ENCODE peak calls at places on chromosomes 12 and 14, in nine cellular contexts. One of them, this sample, is unnamed.

GRCh38 chr12:1380171-1380974 is 214.0 kb downstream of the FBXL14 start:
- DNase-seq in upper lobe of left lung: no peak
- DNase-seq in transverse colon: no peak
- DNase-seq in fibroblast of pulmonary artery: no peak
- DNase-seq in dorsolateral prefrontal cortex: peak
- DNase-seq in Caco-2: no peak
- DNase-seq in cardiac fibroblast: no peak
- DNase-seq in lower lobe of right lung: no peak
- DNase-seq in choroid plexus epithelial cell: no peak
- DNase-seq in this sample: no peak

GRCh38 chr14:22164616-22165015 is 424.4 kb downstream of the DAD1 start:
- DNase-seq in Caco-2: no peak
- DNase-seq in choroid plexus epithelial cell: peak
- DNase-seq in transverse colon: no peak
- DNase-seq in dorsolateral prefrontal cortex: no peak
- DNase-seq in fibroblast of pulmonary artery: no peak
- DNase-seq in lower lobe of right lung: no peak
- DNase-seq in cardiac fibroblast: no peak
- DNase-seq in upper lobe of left lung: no peak
- DNase-seq in this sample: peak

GRCh38 chr14:101505216-101505970 is 55.9 kb upstream of the DIO3 start:
- DNase-seq in Caco-2: peak
- DNase-seq in choroid plexus epithelial cell: no peak
- DNase-seq in dorsolateral prefrontal cortex: no peak
- DNase-seq in transverse colon: peak
- DNase-seq in lower lobe of right lung: peak
- DNase-seq in cardiac fibroblast: no peak
- DNase-seq in upper lobe of left lung: no peak
- DNase-seq in fibroblast of pulmonary artery: no peak
- DNase-seq in this sample: no peak

GRCh38 chr12:116406529-116406928 is 129.0 kb upstream of the MED13L start:
- DNase-seq in upper lobe of left lung: no peak
- DNase-seq in Caco-2: peak
- DNase-seq in choroid plexus epithelial cell: peak
- DNase-seq in dorsolateral prefrontal cortex: peak
- DNase-seq in cardiac fibroblast: peak
- DNase-seq in transverse colon: peak
- DNase-seq in fibroblast of pulmonary artery: peak
- DNase-seq in lower lobe of right lung: peak
- DNase-seq in this sample: peak

GRCh38 chr14:71491925-71492324 is 440.3 kb upstream of the RGS6 start:
- DNase-seq in Caco-2: no peak
- DNase-seq in dorsolateral prefrontal cortex: peak
- DNase-seq in lower lobe of right lung: no peak
- DNase-seq in choroid plexus epithelial cell: no peak
- DNase-seq in fibroblast of pulmonary artery: peak
- DNase-seq in upper lobe of left lung: no peak
- DNase-seq in transverse colon: no peak
- DNase-seq in cardiac fibroblast: no peak
- DNase-seq in this sample: no peak

GRCh38 chr14:67526676-67527459 is 6.2 kb upstream of the PLEKHH1 start:
- DNase-seq in lower lobe of right lung: no peak
- DNase-seq in upper lobe of left lung: no peak
- DNase-seq in choroid plexus epithelial cell: peak
- DNase-seq in transverse colon: peak
- DNase-seq in cardiac fibroblast: peak
- DNase-seq in fibroblast of pulmonary artery: peak
- DNase-seq in Caco-2: peak
- DNase-seq in dorsolateral prefrontal cortex: peak
- DNase-seq in this sample: peak

GRCh38 chr12:88142610-88142991 is 494 bp downstream of the TMTC3 start:
- DNase-seq in upper lobe of left lung: peak
- DNase-seq in Caco-2: peak
- DNase-seq in cardiac fibroblast: no peak
- DNase-seq in dorsolateral prefrontal cortex: peak
- DNase-seq in choroid plexus epithelial cell: no peak
- DNase-seq in lower lobe of right lung: peak
- DNase-seq in transverse colon: peak
- DNase-seq in fibroblast of pulmonary artery: no peak
- DNase-seq in this sample: peak

GRCh38 chr14:103194256-103195045 is 71.2 kb downstream of the TNFAIP2 start:
- DNase-seq in choroid plexus epithelial cell: peak
- DNase-seq in dorsolateral prefrontal cortex: no peak
- DNase-seq in lower lobe of right lung: no peak
- DNase-seq in transverse colon: no peak
- DNase-seq in fibroblast of pulmonary artery: peak
- DNase-seq in cardiac fibroblast: peak
- DNase-seq in Caco-2: no peak
- DNase-seq in upper lobe of left lung: no peak
- DNase-seq in this sample: peak

GRCh38 chr12:43762596-43762995 is 3.8 kb downstream of the IRAK4 start:
- DNase-seq in cardiac fibroblast: no peak
- DNase-seq in transverse colon: no peak
- DNase-seq in dorsolateral prefrontal cortex: no peak
- DNase-seq in fibroblast of pulmonary artery: no peak
- DNase-seq in upper lobe of left lung: no peak
- DNase-seq in Caco-2: no peak
- DNase-seq in choroid plexus epithelial cell: no peak
- DNase-seq in lower lobe of right lung: no peak
- DNase-seq in this sample: peak

GRCh38 chr12:31736472-31736871 is 7.7 kb upstream of the AMN1 start:
- DNase-seq in dorsolateral prefrontal cortex: no peak
- DNase-seq in choroid plexus epithelial cell: peak
- DNase-seq in fibroblast of pulmonary artery: peak
- DNase-seq in lower lobe of right lung: no peak
- DNase-seq in upper lobe of left lung: no peak
- DNase-seq in Caco-2: no peak
- DNase-seq in transverse colon: no peak
- DNase-seq in cardiac fibroblast: peak
- DNase-seq in this sample: peak

GRCh38 chr12:33439587-33440011 is at the start of gene SYT10:
- DNase-seq in transverse colon: no peak
- DNase-seq in Caco-2: no peak
- DNase-seq in choroid plexus epithelial cell: no peak
- DNase-seq in fibroblast of pulmonary artery: peak
- DNase-seq in upper lobe of left lung: peak
- DNase-seq in lower lobe of right lung: no peak
- DNase-seq in cardiac fibroblast: no peak
- DNase-seq in dorsolateral prefrontal cortex: no peak
- DNase-seq in this sample: peak

GRCh38 chr14:75647650-75648049 is 13.0 kb downstream of the ERG28 start:
- DNase-seq in choroid plexus epithelial cell: peak
- DNase-seq in dorsolateral prefrontal cortex: no peak
- DNase-seq in lower lobe of right lung: no peak
- DNase-seq in upper lobe of left lung: no peak
- DNase-seq in cardiac fibroblast: peak
- DNase-seq in transverse colon: no peak
- DNase-seq in Caco-2: peak
- DNase-seq in fibroblast of pulmonary artery: peak
- DNase-seq in this sample: no peak

GRCh38 chr14:53979747-53980642 is 23.4 kb upstream of the BMP4 start:
- DNase-seq in lower lobe of right lung: no peak
- DNase-seq in cardiac fibroblast: peak
- DNase-seq in choroid plexus epithelial cell: peak
- DNase-seq in dorsolateral prefrontal cortex: no peak
- DNase-seq in Caco-2: no peak
- DNase-seq in transverse colon: peak
- DNase-seq in upper lobe of left lung: no peak
- DNase-seq in fibroblast of pulmonary artery: peak
- DNase-seq in this sample: no peak

GRCh38 chr14:35341454-35342159 is 49.4 kb downstream of the PSMA6 start:
- DNase-seq in upper lobe of left lung: peak
- DNase-seq in dorsolateral prefrontal cortex: peak
- DNase-seq in fibroblast of pulmonary artery: peak
- DNase-seq in lower lobe of right lung: peak
- DNase-seq in Caco-2: no peak
- DNase-seq in transverse colon: peak
- DNase-seq in cardiac fibroblast: peak
- DNase-seq in choroid plexus epithelial cell: peak
- DNase-seq in this sample: peak

GRCh38 chr12:78651755-78652154 is 212.8 kb upstream of the SYT1 start:
- DNase-seq in dorsolateral prefrontal cortex: no peak
- DNase-seq in choroid plexus epithelial cell: no peak
- DNase-seq in fibroblast of pulmonary artery: no peak
- DNase-seq in upper lobe of left lung: no peak
- DNase-seq in cardiac fibroblast: no peak
- DNase-seq in transverse colon: no peak
- DNase-seq in lower lobe of right lung: no peak
- DNase-seq in Caco-2: peak
- DNase-seq in this sample: no peak

GRCh38 chr14:50222061-50222613 is 9.2 kb downstream of the SOS2 start:
- DNase-seq in choroid plexus epithelial cell: no peak
- DNase-seq in upper lobe of left lung: no peak
- DNase-seq in fibroblast of pulmonary artery: no peak
- DNase-seq in transverse colon: no peak
- DNase-seq in Caco-2: no peak
- DNase-seq in lower lobe of right lung: no peak
- DNase-seq in dorsolateral prefrontal cortex: no peak
- DNase-seq in cardiac fibroblast: peak
- DNase-seq in this sample: no peak

GRCh38 chr14:50225067-50225973 is 6.1 kb downstream of the SOS2 start:
- DNase-seq in transverse colon: no peak
- DNase-seq in dorsolateral prefrontal cortex: no peak
- DNase-seq in choroid plexus epithelial cell: peak
- DNase-seq in cardiac fibroblast: peak
- DNase-seq in upper lobe of left lung: no peak
- DNase-seq in fibroblast of pulmonary artery: peak
- DNase-seq in Caco-2: no peak
- DNase-seq in lower lobe of right lung: no peak
- DNase-seq in this sample: peak

GRCh38 chr14:50229646-50230045 is 1.7 kb downstream of the SOS2 start:
- DNase-seq in upper lobe of left lung: no peak
- DNase-seq in dorsolateral prefrontal cortex: no peak
- DNase-seq in lower lobe of right lung: no peak
- DNase-seq in choroid plexus epithelial cell: no peak
- DNase-seq in cardiac fibroblast: no peak
- DNase-seq in Caco-2: no peak
- DNase-seq in transverse colon: no peak
- DNase-seq in fibroblast of pulmonary artery: no peak
- DNase-seq in this sample: no peak

GRCh38 chr14:50228313-50228712 is 3.1 kb downstream of the SOS2 start:
- DNase-seq in Caco-2: no peak
- DNase-seq in transverse colon: no peak
- DNase-seq in lower lobe of right lung: no peak
- DNase-seq in dorsolateral prefrontal cortex: no peak
- DNase-seq in choroid plexus epithelial cell: no peak
- DNase-seq in upper lobe of left lung: no peak
- DNase-seq in cardiac fibroblast: no peak
- DNase-seq in fibroblast of pulmonary artery: no peak
- DNase-seq in this sample: no peak

DNA sequence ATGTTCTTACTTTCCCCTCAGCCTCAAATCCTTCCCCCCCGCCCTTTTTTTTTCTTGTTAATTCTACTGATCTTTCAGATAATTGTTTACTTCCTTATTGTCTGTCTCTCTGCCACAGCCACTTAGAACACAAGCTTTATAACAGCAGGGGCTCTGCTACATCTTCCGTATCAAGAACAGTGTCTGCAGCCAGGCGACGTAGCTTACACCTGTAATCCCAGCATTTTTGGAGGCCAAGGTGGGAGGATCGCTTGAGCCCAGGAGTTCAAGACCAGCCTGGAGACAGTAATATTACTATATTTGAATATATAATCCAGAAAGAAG is 5.4 kb downstream of the SOS2 start:
- DNase-seq in choroid plexus epithelial cell: no peak
- DNase-seq in fibroblast of pulmonary artery: no peak
- DNase-seq in transverse colon: no peak
- DNase-seq in upper lobe of left lung: no peak
- DNase-seq in cardiac fibroblast: no peak
- DNase-seq in lower lobe of right lung: no peak
- DNase-seq in Caco-2: no peak
- DNase-seq in dorsolateral prefrontal cortex: no peak
- DNase-seq in this sample: no peak
- H3K4me3 ChIP-seq in choroid plexus epithelial cell: no peak
- H3K4me3 ChIP-seq in fibroblast of pulmonary artery: no peak
- H3K4me3 ChIP-seq in transverse colon: no peak
- H3K4me3 ChIP-seq in upper lobe of left lung: no peak
- H3K4me3 ChIP-seq in cardiac fibroblast: no peak
- H3K4me3 ChIP-seq in lower lobe of right lung: no peak
- H3K4me3 ChIP-seq in Caco-2: no peak
- H3K4me3 ChIP-seq in dorsolateral prefrontal cortex: no peak
- H3K4me3 ChIP-seq in this sample: no peak

DNA sequence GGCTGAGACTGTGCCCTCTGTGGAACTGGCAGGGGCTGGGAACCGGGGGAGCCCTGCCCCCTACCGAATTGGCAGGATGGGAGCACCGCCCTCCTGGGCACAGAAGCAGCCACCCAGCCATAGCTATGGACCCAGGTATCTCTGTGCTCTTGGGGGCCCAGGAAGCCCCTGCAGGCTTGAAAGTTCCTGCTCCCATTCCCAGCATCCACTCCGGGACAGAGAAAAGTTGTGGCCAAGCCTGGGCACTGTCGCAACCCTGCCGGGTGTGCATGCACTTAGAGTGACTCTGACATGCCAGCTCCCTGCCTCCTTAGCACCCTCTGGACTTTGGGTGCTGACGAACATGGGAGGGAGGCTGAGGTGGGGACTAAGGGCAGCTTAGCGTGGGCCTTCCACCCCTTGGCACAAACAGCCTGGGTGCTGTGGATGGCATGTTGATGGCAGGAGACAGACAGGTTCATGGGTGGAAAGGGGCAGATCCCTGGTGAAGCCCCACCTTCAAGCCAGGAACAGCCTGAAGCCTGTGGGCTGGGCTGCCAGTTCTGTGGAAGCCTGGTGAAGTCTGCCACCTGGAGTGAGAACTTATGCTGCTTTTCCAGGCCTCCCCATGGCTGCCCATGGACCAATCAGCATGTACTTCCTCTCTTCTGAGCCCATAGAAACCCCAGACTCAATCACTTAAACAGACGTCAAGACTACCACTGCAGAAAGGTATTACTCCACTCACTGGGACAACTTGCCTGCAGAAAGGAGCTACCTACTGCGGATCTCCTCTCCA is 279.0 kb downstream of the ATXN7L3B start:
- DNase-seq in Caco-2: no peak
- DNase-seq in choroid plexus epithelial cell: no peak
- DNase-seq in transverse colon: no peak
- DNase-seq in dorsolateral prefrontal cortex: no peak
- DNase-seq in cardiac fibroblast: no peak
- DNase-seq in upper lobe of left lung: peak
- DNase-seq in fibroblast of pulmonary artery: no peak
- DNase-seq in lower lobe of right lung: no peak
- DNase-seq in this sample: no peak
- TF ChIP-seq CTCF in Caco-2: no peak
- TF ChIP-seq CTCF in choroid plexus epithelial cell: no peak
- TF ChIP-seq CTCF in transverse colon: no peak
- TF ChIP-seq CTCF in dorsolateral prefrontal cortex: no peak
- TF ChIP-seq CTCF in cardiac fibroblast: no peak
- TF ChIP-seq CTCF in upper lobe of left lung: no peak
- TF ChIP-seq CTCF in fibroblast of pulmonary artery: no peak
- TF ChIP-seq CTCF in lower lobe of right lung: no peak
- TF ChIP-seq CTCF in this sample: no peak

GRCh38 chr12:105723066-105723465 is 392.6 kb downstream of the C12orf75 start:
- DNase-seq in choroid plexus epithelial cell: no peak
- DNase-seq in transverse colon: no peak
- DNase-seq in fibroblast of pulmonary artery: no peak
- DNase-seq in Caco-2: no peak
- DNase-seq in lower lobe of right lung: no peak
- DNase-seq in upper lobe of left lung: no peak
- DNase-seq in cardiac fibroblast: no peak
- DNase-seq in dorsolateral prefrontal cortex: no peak
- DNase-seq in this sample: no peak
- H3K4me3 ChIP-seq in choroid plexus epithelial cell: no peak
- H3K4me3 ChIP-seq in transverse colon: no peak
- H3K4me3 ChIP-seq in fibroblast of pulmonary artery: no peak
- H3K4me3 ChIP-seq in Caco-2: no peak
- H3K4me3 ChIP-seq in lower lobe of right lung: no peak
- H3K4me3 ChIP-seq in upper lobe of left lung: no peak
- H3K4me3 ChIP-seq in cardiac fibroblast: no peak
- H3K4me3 ChIP-seq in dorsolateral prefrontal cortex: no peak
- H3K4me3 ChIP-seq in this sample: no peak

GRCh38 chr12:130281157-130281799 is 56.4 kb upstream of the PIWIL1 start:
- DNase-seq in transverse colon: peak
- DNase-seq in choroid plexus epithelial cell: no peak
- DNase-seq in Caco-2: no peak
- DNase-seq in fibroblast of pulmonary artery: no peak
- DNase-seq in cardiac fibroblast: no peak
- DNase-seq in dorsolateral prefrontal cortex: no peak
- DNase-seq in lower lobe of right lung: no peak
- DNase-seq in upper lobe of left lung: peak
- DNase-seq in this sample: no peak
- TF ChIP-seq CTCF in transverse colon: peak
- TF ChIP-seq CTCF in choroid plexus epithelial cell: peak
- TF ChIP-seq CTCF in Caco-2: peak
- TF ChIP-seq CTCF in fibroblast of pulmonary artery: peak
- TF ChIP-seq CTCF in cardiac fibroblast: peak
- TF ChIP-seq CTCF in dorsolateral prefrontal cortex: peak
- TF ChIP-seq CTCF in lower lobe of right lung: peak
- TF ChIP-seq CTCF in upper lobe of left lung: peak
- TF ChIP-seq CTCF in this sample: peak